ENCODE peak calls at places on chromosomes 6 and 20, in four cellular contexts. I is mammary epithelial cell, Y is GM03348, C is C1 segment of cervical spinal cord. S is an unnamed sample.
A peak's percentile ranks its signal among the peaks of the same experiment; 100 is the strongest.

GRCh38 chr6:133467231-133467981 is 226.2 kb downstream of the EYA4 start:
- DNase-seq in I (no peak), Y (no peak), C (no peak), S (no peak)

GRCh38 chr6:106446983-106447382 is 86.5 kb downstream of the CRYBG1 start:
- DNase-seq in I (no peak), Y (no peak), C (no peak), S (no peak)

GRCh38 chr20:50242863-50243609 is 52.4 kb downstream of the CEBPB start:
- DNase-seq in I (peak; percentile 93), Y (no peak), C (no peak), S (no peak)

GRCh38 chr20:1420066-1420465 is 27.2 kb upstream of the FKBP1A start:
- DNase-seq in I (no peak), Y (no peak), C (no peak), S (no peak)

GRCh38 chr6:89458720-89459119 is 25.8 kb downstream of the ANKRD6 start:
- DNase-seq in I (peak; percentile 12), Y (no peak), C (no peak), S (no peak)

GRCh38 chr20:22719250-22719649 is 134.9 kb upstream of the FOXA2 start:
- DNase-seq in I (no peak), Y (no peak), C (no peak), S (no peak)

GRCh38 chr6:18088419-18089296 is 33.8 kb downstream of the NHLRC1 start:
- DNase-seq in I (no peak), Y (no peak), C (no peak), S (no peak)

GRCh38 chr20:641516-641913 is 11.5 kb downstream of the SRXN1 start:
- DNase-seq in I (no peak), Y (no peak), C (no peak), S (no peak)

GRCh38 chr20:53154540-53154939 is 182.4 kb downstream of the TSHZ2 start:
- DNase-seq in I (peak; percentile 59), Y (peak; percentile 18), C (no peak), S (no peak)

GRCh38 chr6:170080169-170080827 is 210.6 kb downstream of the DLL1 start:
- DNase-seq in I (no peak), Y (no peak), C (peak; percentile 64), S (peak; percentile 11)

GRCh38 chr6:105482227-105482839 is 79.5 kb upstream of the PREP start:
- DNase-seq in I (no peak), Y (peak; percentile 16), C (no peak), S (no peak)

GRCh38 chr20:47453167-47453782 is 48.4 kb upstream of the NCOA3 start:
- DNase-seq in I (peak; percentile 95), Y (peak; percentile 70), C (no peak), S (no peak)

GRCh38 chr6:133973109-133973971 is 20.3 kb downstream of the TBPL1 start:
- DNase-seq in I (peak; percentile 31), Y (peak; percentile 64), C (peak; percentile 65), S (no peak)

GRCh38 chr6:124131779-124132178 is 328.1 kb downstream of the NKAIN2 start:
- DNase-seq in I (peak; percentile 19), Y (no peak), C (no peak), S (no peak)

GRCh38 chr6:148317739-148318138 is 24.9 kb upstream of the SASH1 start:
- DNase-seq in I (no peak), Y (peak; percentile 38), C (no peak), S (no peak)

GRCh38 chr20:50249447-50250388 is 59.1 kb downstream of the CEBPB start:
- DNase-seq in I (no peak), Y (no peak), C (no peak), S (no peak)

GRCh38 chr6:169844946-169845345 is 93.5 kb downstream of the ERMARD start:
- DNase-seq in I (no peak), Y (no peak), C (no peak), S (no peak)

GRCh38 chr6:30542915-30543314 is 13.4 kb downstream of the GNL1 start:
- DNase-seq in I (no peak), Y (no peak), C (no peak), S (no peak)

GRCh38 chr20:53856675-53857295 is 213.6 kb downstream of the BCAS1 start:
- DNase-seq in I (no peak), Y (no peak), C (no peak), S (no peak)

GRCh38 chr6:89050155-89050554 is 30.4 kb upstream of the PNRC1 start:
- DNase-seq in I (peak; percentile 17), Y (peak; percentile 63), C (no peak), S (peak; percentile 69)

GRCh38 chr6:11298651-11299420 is 66.4 kb upstream of the NEDD9 start:
- DNase-seq in I (no peak), Y (no peak), C (no peak), S (no peak)

GRCh38 chr20:8855315-8855714 is 213.6 kb upstream of the PLCB4 start:
- DNase-seq in I (no peak), Y (peak; percentile 60), C (no peak), S (peak; percentile 6)

GRCh38 chr6:162871966-162872365 is 144.2 kb downstream of the PACRG start:
- DNase-seq in I (no peak), Y (no peak), C (no peak), S (no peak)

GRCh38 chr6:151624900-151625536 is 131.2 kb downstream of the CCDC170 start:
- DNase-seq in I (no peak), Y (no peak), C (no peak), S (no peak)